ENCODE peak calls at places on chromosome 3, in four cellular contexts. Y is stomach, R is DND-41, N is tibial nerve. W is an unnamed sample. For H3K27me3, the result is how much of the 10 kb centered on the place peaks cover.

GRCh38 chr3:168002786-168003368 is 92.8 kb downstream of the GOLIM4 start:
- DNase-seq in Y (peak), R (no peak), N (no peak), W (no peak)

GRCh38 chr3:159787191-159787590 is 201.4 kb upstream of the IL12A start:
- DNase-seq in Y (no peak), R (no peak), N (no peak), W (peak)

GRCh38 chr3:187713504-187713903 is 11.1 kb upstream of the RTP2 start:
- DNase-seq in Y (no peak), R (peak), N (no peak), W (no peak)

GRCh38 chr3:134211797-134212196 is 38.9 kb downstream of the RYK start:
- DNase-seq in Y (peak), R (peak), N (no peak), W (no peak)

GRCh38 chr3:48518755-48519154 is 14.8 kb upstream of the SHISA5 start:
- DNase-seq in Y (no peak), R (no peak), N (no peak), W (no peak)

GRCh38 chr3:51371943-51372557 is 13.0 kb upstream of the MANF start:
- DNase-seq in Y (peak), R (peak), N (no peak), W (peak)

GRCh38 chr3:127428344-127429001 is 140.6 kb upstream of the PRR20G start:
- DNase-seq in Y (no peak), R (no peak), N (no peak), W (no peak)

GRCh38 chr3:27960133-27960532 is 238.0 kb upstream of the EOMES start:
- DNase-seq in Y (no peak), R (no peak), N (no peak), W (peak)

GRCh38 chr3:15074500-15074899 is 9.4 kb upstream of the MRPS25 start:
- DNase-seq in Y (no peak), R (no peak), N (no peak), W (no peak)

GRCh38 chr3:24128195-24129005 is 183.3 kb downstream of the NR1D2 start:
- DNase-seq in Y (no peak), R (no peak), N (no peak), W (peak)

GRCh38 chr3:14451844-14452533 is 49.6 kb downstream of the SLC6A6 start:
- DNase-seq in Y (peak), R (no peak), N (peak), W (peak)

GRCh38 chr3:69696365-69696764 is 42.9 kb upstream of the MITF start:
- DNase-seq in Y (no peak), R (no peak), N (no peak), W (no peak)

GRCh38 chr3:39142067-39142466 is 11.3 kb downstream of the CSRNP1 start:
- DNase-seq in Y (peak), R (no peak), N (no peak), W (no peak)

GRCh38 chr3:67819447-67819846 is 165.0 kb upstream of the SUCLG2 start:
- DNase-seq in Y (no peak), R (no peak), N (no peak), W (no peak)

GRCh38 chr3:133276594-133276993 is 123.3 kb upstream of the BFSP2 start:
- DNase-seq in Y (no peak), R (no peak), N (no peak), W (no peak)

GRCh38 chr3:98778383-98778782 is 15.2 kb downstream of the ST3GAL6 start:
- DNase-seq in Y (no peak), R (no peak), N (no peak), W (no peak)

GRCh38 chr3:11757929-11758328 is 88.8 kb downstream of the TAMM41 start:
- DNase-seq in Y (no peak), R (no peak), N (no peak), W (no peak)
- TF ChIP-seq CTCF in Y (no peak), R (no peak), N (no peak), W (no peak)

GRCh38 chr3:4974154-4974553 is 5.1 kb upstream of the BHLHE40 start:
- DNase-seq in Y (no peak), R (no peak), N (no peak), W (no peak)

GRCh38 chr3:4977001-4977888 is 2.0 kb upstream of the BHLHE40 start:
- DNase-seq in Y (peak), R (peak), N (peak), W (no peak)

GRCh38 chr3:4977889-4978258 is 1.4 kb upstream of the BHLHE40 start:
- DNase-seq in Y (no peak), R (peak), N (no peak), W (no peak)

GRCh38 chr3:4978259-4978965 is 825 bp upstream of the BHLHE40 start:
- DNase-seq in Y (peak), R (peak), N (peak), W (peak)

GRCh38 chr3:4976109-4976508 is 3.1 kb upstream of the BHLHE40 start:
- DNase-seq in Y (peak), R (peak), N (no peak), W (no peak)
- H3K27me3 ChIP-seq in Y (under half), R (under half), N (under half), W (under half)

GRCh38 chr3:181725830-181726229 is 14.1 kb downstream of the SOX2 start:
- DNase-seq in Y (no peak), R (no peak), N (no peak), W (no peak)

GRCh38 chr3:181727122-181728036 is 15.7 kb downstream of the SOX2 start:
- DNase-seq in Y (peak), R (no peak), N (no peak), W (no peak)

GRCh38 chr3:181728470-181728869 is 16.7 kb downstream of the SOX2 start:
- DNase-seq in Y (no peak), R (no peak), N (no peak), W (no peak)

GRCh38 chr3:181725033-181725775 is 13.5 kb downstream of the SOX2 start:
- DNase-seq in Y (no peak), R (no peak), N (no peak), W (no peak)

GRCh38 chr3:181726351-181727121 is 14.8 kb downstream of the SOX2 start:
- DNase-seq in Y (peak), R (no peak), N (no peak), W (no peak)
- TF ChIP-seq CTCF in Y (peak), R (no peak), N (no peak), W (no peak)

GRCh38 chr3:147358144-147358992 is 48.0 kb downstream of the ZIC4 start:
- DNase-seq in Y (no peak), R (no peak), N (no peak), W (no peak)

GRCh38 chr3:147360936-147361670 is 45.2 kb downstream of the ZIC4 start:
- DNase-seq in Y (no peak), R (peak), N (no peak), W (no peak)

GRCh38 chr3:147359177-147360062 is 46.9 kb downstream of the ZIC4 start:
- DNase-seq in Y (no peak), R (no peak), N (no peak), W (no peak)

GRCh38 chr3:147364771-147365170 is 41.6 kb downstream of the ZIC4 start:
- DNase-seq in Y (no peak), R (no peak), N (no peak), W (no peak)

DNA sequence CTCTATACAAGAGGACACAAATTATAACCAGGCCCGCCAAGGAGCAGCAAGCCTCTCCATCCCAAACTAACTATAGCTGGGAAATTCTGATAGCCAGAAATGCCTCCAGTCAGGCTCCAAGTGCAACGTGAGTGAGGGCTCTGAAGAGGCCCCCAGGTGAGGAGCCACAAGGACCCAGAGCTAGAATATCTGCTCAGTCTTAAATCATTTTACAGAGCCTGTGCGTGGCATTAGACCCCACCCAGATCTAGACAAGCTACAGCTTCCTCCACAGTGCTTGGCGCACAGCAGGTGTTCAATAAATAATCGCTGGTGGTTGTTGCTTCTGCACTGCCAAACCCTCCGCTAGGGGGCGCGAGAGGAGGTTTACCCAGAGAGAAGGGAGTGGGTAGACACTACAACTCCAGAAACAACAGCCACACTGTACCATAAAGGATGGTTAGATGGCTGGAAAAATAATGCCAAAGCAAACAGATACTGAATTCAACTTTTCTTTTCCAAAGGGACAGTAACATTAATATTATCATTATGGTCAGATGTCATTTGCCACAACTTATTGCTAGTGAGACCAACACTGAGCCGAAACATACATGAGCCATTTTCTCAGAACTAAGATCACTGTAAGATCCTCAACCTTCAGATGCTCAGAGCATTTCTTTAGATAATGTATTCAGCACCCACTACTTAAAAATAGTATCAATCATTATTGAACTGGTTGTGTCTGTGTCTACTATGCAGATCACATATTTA is 44.5 kb downstream of the ZIC4 start:
- DNase-seq in Y (no peak), R (peak), N (no peak), W (no peak)
- H3K27me3 ChIP-seq in Y (under half), R (under half), N (under half), W (under half)

GRCh38 chr3:9276761-9277370 is 27.4 kb upstream of the SRGAP3 start:
- DNase-seq in Y (no peak), R (no peak), N (no peak), W (no peak)

GRCh38 chr3:9278085-9278484 is 28.6 kb upstream of the SRGAP3 start:
- DNase-seq in Y (no peak), R (no peak), N (no peak), W (no peak)

GRCh38 chr3:9279959-9280358 is 30.5 kb upstream of the SRGAP3 start:
- DNase-seq in Y (no peak), R (no peak), N (no peak), W (no peak)

GRCh38 chr3:9278498-9278897 is 29.1 kb upstream of the SRGAP3 start:
- DNase-seq in Y (no peak), R (no peak), N (no peak), W (no peak)

DNA sequence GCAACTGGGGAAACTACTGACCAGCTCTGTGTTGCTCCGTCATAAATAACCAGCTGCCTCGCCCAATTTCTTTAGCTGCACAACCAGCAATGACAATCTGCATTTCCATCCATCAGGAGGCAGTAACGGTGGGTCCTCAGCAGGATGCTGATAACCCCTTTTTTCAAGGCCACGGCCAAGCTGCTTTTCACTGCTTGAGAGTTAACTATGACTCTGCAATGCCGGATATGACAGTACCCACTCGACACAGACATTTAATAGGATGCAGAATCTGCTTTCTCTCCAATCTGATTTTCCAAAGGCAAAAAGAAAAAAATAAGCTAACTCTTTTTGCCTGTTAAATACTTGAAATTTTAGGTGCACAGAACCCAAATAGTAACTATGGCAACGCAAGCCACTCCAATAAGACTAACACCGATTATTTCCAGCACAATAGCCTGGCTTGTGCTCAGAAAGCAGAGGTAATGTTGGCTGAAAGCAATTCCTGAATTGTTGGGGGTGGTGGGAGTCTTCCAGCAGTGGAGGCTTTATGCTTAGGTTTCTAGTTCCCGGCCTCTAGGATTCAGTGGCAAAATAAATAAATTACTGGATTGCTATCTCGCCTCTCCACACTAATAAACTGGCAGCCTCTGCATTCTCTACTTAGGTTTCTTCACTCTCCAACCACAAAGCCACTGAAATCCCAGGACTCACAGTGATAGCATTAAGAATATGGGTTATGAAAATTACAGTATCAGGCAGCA is 31.2 kb upstream of the SRGAP3 start:
- DNase-seq in Y (no peak), R (no peak), N (no peak), W (no peak)
- TF ChIP-seq CTCF in Y (no peak), R (no peak), N (no peak), W (no peak)

DNA sequence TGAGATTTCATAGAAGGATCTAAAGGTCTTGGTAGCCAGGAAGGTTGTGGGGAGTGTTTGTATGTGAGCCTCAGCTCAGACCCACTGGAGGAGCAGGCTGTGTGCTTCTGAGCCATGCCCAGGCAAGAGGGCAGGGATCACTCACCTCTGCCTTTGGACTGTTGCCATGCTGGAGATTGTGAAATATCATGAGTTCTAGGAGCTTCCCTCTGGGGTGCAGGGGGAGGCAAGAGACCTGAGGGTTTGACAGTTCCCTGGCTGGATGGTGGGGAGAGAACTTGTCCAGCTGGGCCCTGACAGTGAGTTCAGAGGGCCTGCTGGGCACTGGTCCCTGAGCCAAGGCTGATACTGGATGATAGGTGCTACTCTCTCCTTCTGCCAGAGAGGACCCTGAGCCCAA is 6.0 kb downstream of the SLC6A1 start:
- DNase-seq in Y (no peak), R (no peak), N (no peak), W (no peak)
- H3K27me3 ChIP-seq in Y (under half), R (under half), N (under half), W (under half)

W was measured in BJ.